ENCODE peak calls at places on chromosomes 6 and 20, in seven cellular contexts. Q is right lobe of liver, X is spleen, V is psoas muscle, T is A549, L is cardiac muscle cell, K is heart left ventricle. F is an unnamed sample.

GRCh38 chr20:45039470-45039811 is 61.5 kb downstream of the KCNS1 start:
- DNase-seq in Q (no peak), X (no peak), V (no peak), T (no peak), L (peak; percentile 63), K (no peak), F (no peak)

GRCh38 chr6:152458648-152459047 is 178.5 kb downstream of the SYNE1 start:
- DNase-seq in Q (no peak), X (no peak), V (no peak), T (no peak), L (peak; percentile 53), K (no peak), F (no peak)

GRCh38 chr6:43149260-43149659 is 21.8 kb upstream of the SRF start:
- DNase-seq in Q (no peak), X (no peak), V (no peak), T (no peak), L (no peak), K (no peak), F (no peak)

GRCh38 chr6:128370072-128370471 is 150.3 kb downstream of the PTPRK start:
- DNase-seq in Q (no peak), X (no peak), V (no peak), T (peak; percentile 3), L (peak; percentile 52), K (no peak), F (no peak)

GRCh38 chr6:63816979-63817436 is 181.4 kb downstream of the PHF3 start:
- DNase-seq in Q (no peak), X (no peak), V (no peak), T (no peak), L (peak; percentile 55), K (no peak), F (no peak)

GRCh38 chr20:21435576-21435975 is 38.2 kb upstream of the NKX2-4 start:
- DNase-seq in Q (no peak), X (no peak), V (no peak), T (no peak), L (no peak), K (no peak), F (no peak)

GRCh38 chr6:134517145-134517658 is 199.3 kb upstream of the SGK1 start:
- DNase-seq in Q (peak; percentile 94), X (peak; percentile 77), V (peak; percentile 67), T (peak; percentile 69), L (peak; percentile 96), K (peak; percentile 79), F (no peak)

GRCh38 chr6:108710046-108710445 is 138.2 kb upstream of the ARMC2 start:
- DNase-seq in Q (no peak), X (no peak), V (no peak), T (no peak), L (no peak), K (no peak), F (no peak)

GRCh38 chr6:138736640-138737039 is 36.9 kb upstream of the CCDC28A start:
- DNase-seq in Q (no peak), X (no peak), V (no peak), T (no peak), L (peak; percentile 42), K (no peak), F (no peak)

GRCh38 chr20:10309326-10309725 is 90.7 kb downstream of the SNAP25 start:
- DNase-seq in Q (no peak), X (no peak), V (no peak), T (peak; percentile 46), L (peak; percentile 92), K (no peak), F (no peak)

GRCh38 chr20:25327521-25328235 is 63.0 kb downstream of the ABHD12 start:
- DNase-seq in Q (no peak), X (no peak), V (no peak), T (no peak), L (no peak), K (no peak), F (no peak)

GRCh38 chr20:39775110-39775509 is 813.0 kb downstream of the DHX35 start:
- DNase-seq in Q (no peak), X (no peak), V (peak; percentile 79), T (no peak), L (peak; percentile 60), K (peak; percentile 52), F (peak; percentile 28)

GRCh38 chr20:47274449-47275108 is 81.9 kb downstream of the ZMYND8 start:
- DNase-seq in Q (no peak), X (no peak), V (no peak), T (peak; percentile 93), L (peak; percentile 93), K (no peak), F (no peak)

GRCh38 chr6:118562959-118563358 is 14.9 kb downstream of the PLN start:
- DNase-seq in Q (no peak), X (no peak), V (no peak), T (no peak), L (no peak), K (no peak), F (no peak)

GRCh38 chr6:114862809-114863208 is 520.0 kb upstream of the HS3ST5 start:
- DNase-seq in Q (no peak), X (no peak), V (no peak), T (no peak), L (no peak), K (no peak), F (no peak)

GRCh38 chr6:121951918-121952379 is 447.5 kb upstream of the HSF2 start:
- DNase-seq in Q (no peak), X (peak; percentile 47), V (no peak), T (no peak), L (peak; percentile 40), K (no peak), F (no peak)

GRCh38 chr6:46876126-46876525 is 45.6 kb downstream of the ADGRF5 start:
- DNase-seq in Q (peak; percentile 47), X (no peak), V (no peak), T (peak; percentile 2), L (peak; percentile 49), K (peak; percentile 30), F (no peak)

GRCh38 chr20:20664795-20665194 is 47.6 kb downstream of the RALGAPA2 start:
- DNase-seq in Q (no peak), X (no peak), V (no peak), T (peak; percentile 8), L (peak; percentile 46), K (no peak), F (peak; percentile 37)

GRCh38 chr6:20538131-20538662 is 3.9 kb downstream of the CDKAL1 start:
- DNase-seq in Q (no peak), X (no peak), V (no peak), T (no peak), L (no peak), K (no peak), F (no peak)

GRCh38 chr6:1792989-1793388 is 183.3 kb downstream of the FOXC1 start:
- DNase-seq in Q (no peak), X (no peak), V (no peak), T (peak; percentile 30), L (no peak), K (no peak), F (no peak)

GRCh38 chr20:35992713-35993335 is 24.4 kb downstream of the CNBD2 start:
- DNase-seq in Q (peak; percentile 53), X (peak; percentile 79), V (no peak), T (peak; percentile 87), L (peak; percentile 72), K (peak; percentile 46), F (no peak)

GRCh38 chr6:75563032-75563431 is 38.6 kb upstream of the SENP6 start:
- DNase-seq in Q (no peak), X (no peak), V (no peak), T (peak; percentile 21), L (peak; percentile 55), K (no peak), F (no peak)

GRCh38 chr6:108966855-108967755 is 118.9 kb downstream of the ARMC2 start:
- DNase-seq in Q (no peak), X (peak; percentile 76), V (peak; percentile 36), T (no peak), L (peak; percentile 73), K (peak; percentile 67), F (no peak)

GRCh38 chr6:54419885-54420284 is 111.6 kb downstream of the TINAG start:
- DNase-seq in Q (no peak), X (no peak), V (no peak), T (peak; percentile 1), L (peak; percentile 90), K (no peak), F (no peak)

GRCh38 chr20:23156170-23156841 is 70.2 kb upstream of the CD93 start:
- DNase-seq in Q (no peak), X (peak; percentile 59), V (no peak), T (peak; percentile 52), L (peak; percentile 64), K (no peak), F (no peak)

GRCh38 chr6:52077961-52078613 is 9.3 kb downstream of the PKHD1 start:
- DNase-seq in Q (no peak), X (no peak), V (no peak), T (no peak), L (no peak), K (no peak), F (no peak)

GRCh38 chr6:113855500-113856010 is 1.6 kb upstream of the MARCKS start:
- DNase-seq in Q (no peak), X (peak; percentile 85), V (no peak), T (peak; percentile 7), L (peak; percentile 54), K (peak; percentile 21), F (peak; percentile 65)

GRCh38 chr20:17430515-17430914 is 100.7 kb downstream of the BFSP1 start:
- DNase-seq in Q (no peak), X (no peak), V (no peak), T (no peak), L (no peak), K (no peak), F (no peak)
- H3K4me1 ChIP-seq in Q (no peaks in the 10 kb centered on the region), X (no peaks in the 10 kb centered on the region), V (no peaks in the 10 kb centered on the region), T (no peaks in the 10 kb centered on the region), L (no peaks in the 10 kb centered on the region), K (no peaks in the 10 kb centered on the region), F (no peaks in the 10 kb centered on the region)

DNA sequence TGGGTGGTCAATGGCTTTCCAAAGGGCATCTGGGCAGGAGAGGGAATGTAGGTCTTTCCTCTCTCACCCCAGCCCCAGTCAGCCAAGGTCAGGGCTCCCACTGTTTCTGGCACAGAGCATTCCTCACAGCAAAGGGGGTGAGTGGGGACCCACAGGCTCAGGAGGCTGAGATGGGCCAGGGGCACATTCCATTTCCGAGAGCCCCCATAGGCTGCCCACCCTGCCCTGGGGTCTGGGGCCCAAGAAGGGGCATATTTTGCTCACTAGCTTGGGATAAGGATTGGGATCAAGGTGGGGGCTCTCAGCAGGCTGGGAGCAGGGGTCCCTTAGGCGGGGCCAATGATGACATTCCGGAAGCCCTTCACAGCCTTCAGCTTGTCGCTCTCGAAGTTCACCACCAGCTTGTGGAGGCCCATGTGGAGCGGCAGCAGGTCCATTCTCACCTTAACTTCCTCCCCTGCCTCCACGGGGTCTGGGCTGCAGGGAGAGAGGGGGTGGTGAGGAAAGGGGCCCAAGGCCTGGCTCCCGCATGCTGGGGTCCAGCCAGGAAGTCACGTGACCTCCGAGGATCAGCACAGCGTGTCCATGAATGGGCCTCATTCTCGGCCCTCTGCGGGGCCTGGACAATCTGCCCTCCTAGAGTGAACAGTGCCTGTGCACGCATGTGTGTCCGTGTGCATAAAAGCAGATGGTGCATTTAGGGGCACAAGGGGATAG is 35.0 kb downstream of the TGM2 start:
- DNase-seq in Q (peak; percentile 41), X (peak; percentile 37), V (no peak), T (no peak), L (no peak), K (no peak), F (no peak)
- TF ChIP-seq CTCF in Q (no peak), X (no peak), V (no peak), T (no peak), L (no peak), K (no peak), F (no peak)

GRCh38 chr6:30163918-30164654 is 740 bp downstream of the TRIM15 start:
- DNase-seq in Q (no peak), X (no peak), V (no peak), T (no peak), L (no peak), K (no peak), F (peak; percentile 49)
- H3K4me3 ChIP-seq in Q (peak overlapping the region; percentile 54), X (no peak overlapping the region), V (no peak overlapping the region), T (no peak overlapping the region), L (no peak overlapping the region), K (no peak overlapping the region), F (peak overlapping the region; percentile 24)

GRCh38 chr6:158042245-158042798 is 60.7 kb downstream of the SYNJ2 start:
- DNase-seq in Q (no peak), X (no peak), V (peak; percentile 76), T (no peak), L (peak; percentile 76), K (no peak), F (peak; percentile 26)
- H3K4me1 ChIP-seq in Q (no peaks in the 10 kb centered on the region), X (no peaks in the 10 kb centered on the region), V (peaks cover 69% of the 10 kb centered on the region), T (peaks cover 81% of the 10 kb centered on the region), L (peaks cover 27% of the 10 kb centered on the region), K (peaks cover 30% of the 10 kb centered on the region), F (peaks cover 19% of the 10 kb centered on the region)

F was measured in mucosa of descending colon.